ENCODE peak calls at places on chromosomes 4 and X, in four cellular contexts. Q is NCI-H1417; P is stimulated activated CD4-positive, alpha-beta T cell treated with anti-CD3 and anti-CD28 coated beads, Interleukin-12 subunit alpha, Interleukin-12 subunit beta, amount 100 ng/mL, for 4 hours; B is CD8-positive, alpha-beta memory T cell. T is an unnamed sample.

GRCh38 chr4:55545133-55545532 is 1.6 kb downstream of the CLOCK start:
- DNase-seq in Q (no peak), P (no peak), B (no peak), T (no peak)

GRCh38 chr4:8837181-8837811 is 34.3 kb downstream of the HMX1 start:
- DNase-seq in Q (no peak), P (no peak), B (no peak), T (no peak)

GRCh38 chr4:102429553-102429952 is 71.6 kb upstream of the NFKB1 start:
- DNase-seq in Q (no peak), P (no peak), B (no peak), T (no peak)

GRCh38 chr4:11182031-11182430 is 246.7 kb downstream of the HS3ST1 start:
- DNase-seq in Q (no peak), P (no peak), B (no peak), T (no peak)

GRCh38 chrX:30577362-30577961 is at the start of gene TASL:
- DNase-seq in Q (no peak), P (peak; percentile 5), B (peak; percentile 50), T (peak; percentile 2)

GRCh38 chrX:72609313-72609712 is 36.7 kb upstream of the HDAC8 start:
- DNase-seq in Q (no peak), P (no peak), B (no peak), T (no peak)

GRCh38 chrX:7941390-7942042 is 14.3 kb upstream of the PNPLA4 start:
- DNase-seq in Q (peak; percentile 13), P (no peak), B (no peak), T (no peak)

GRCh38 chrX:19705196-19705769 is 182.1 kb downstream of the SH3KBP1 start:
- DNase-seq in Q (no peak), P (no peak), B (no peak), T (no peak)

GRCh38 chr4:107133965-107134364 is 97.9 kb upstream of the DKK2 start:
- DNase-seq in Q (no peak), P (no peak), B (no peak), T (no peak)

GRCh38 chr4:126582737-126583136 is 1050.0 kb upstream of the INTU start:
- DNase-seq in Q (no peak), P (no peak), B (no peak), T (no peak)

GRCh38 chrX:102154218-102154860 is 1.4 kb downstream of the BEX5 start:
- DNase-seq in Q (peak; percentile 46), P (no peak), B (peak; percentile 17), T (no peak)

GRCh38 chr4:142324572-142324971 is 521.5 kb downstream of the INPP4B start:
- DNase-seq in Q (no peak), P (no peak), B (no peak), T (no peak)

GRCh38 chr4:24434193-24434728 is 150.1 kb downstream of the DHX15 start:
- DNase-seq in Q (no peak), P (no peak), B (no peak), T (no peak)

GRCh38 chr4:122151982-122152698 is at the start of gene BLTP1:
- DNase-seq in Q (peak; percentile 91), P (peak; percentile 88), B (peak; percentile 88), T (peak; percentile 82)

GRCh38 chrX:153934473-153935325 is at the start of gene NAA10:
- DNase-seq in Q (peak; percentile 86), P (peak; percentile 70), B (peak; percentile 52), T (peak; percentile 39)

GRCh38 chrX:107629533-107629909 is 1.2 kb downstream of the PRPS1 start:
- DNase-seq in Q (no peak), P (no peak), B (no peak), T (no peak)

GRCh38 chr4:175427751-175428150 is 384.3 kb downstream of the GPM6A start:
- DNase-seq in Q (no peak), P (no peak), B (no peak), T (no peak)

GRCh38 chrX:153871946-153872878 is 13.8 kb downstream of the L1CAM start:
- DNase-seq in Q (no peak), P (no peak), B (no peak), T (no peak)

GRCh38 chr4:123835852-123836251 is 439.3 kb downstream of the SPRY1 start:
- DNase-seq in Q (no peak), P (no peak), B (no peak), T (no peak)

GRCh38 chr4:24428850-24429249 is 155.5 kb downstream of the DHX15 start:
- DNase-seq in Q (no peak), P (no peak), B (no peak), T (no peak)

GRCh38 chr4:3128976-3129375 is 54.5 kb downstream of the HTT start:
- DNase-seq in Q (no peak), P (no peak), B (no peak), T (no peak)

GRCh38 chr4:1166509-1167243 is 5.7 kb downstream of the SPON2 start:
- DNase-seq in Q (no peak), P (no peak), B (no peak), T (no peak)

GRCh38 chr4:13054410-13054970 is 429.6 kb downstream of the RAB28 start:
- DNase-seq in Q (no peak), P (no peak), B (no peak), T (no peak)

GRCh38 chr4:135598151-135598550 is 1396.6 kb upstream of the PABPC4L start:
- DNase-seq in Q (no peak), P (no peak), B (no peak), T (no peak)

GRCh38 chr4:138186264-138186663 is 55.9 kb downstream of the SLC7A11 start:
- DNase-seq in Q (no peak), P (no peak), B (no peak), T (no peak)

GRCh38 chrX:17537652-17538301 is 162.8 kb downstream of the NHS start:
- DNase-seq in Q (no peak), P (no peak), B (no peak), T (no peak)

GRCh38 chrX:110003167-110004156 is 548 bp downstream of the TMEM164 start:
- DNase-seq in Q (no peak), P (no peak), B (peak; percentile 6), T (no peak)

GRCh38 chr4:110195561-110196205 is 2.7 kb downstream of the ELOVL6 start:
- DNase-seq in Q (peak; percentile 41), P (no peak), B (peak; percentile 23), T (no peak)

GRCh38 chr4:887034-887763 is 44.9 kb downstream of the GAK start:
- DNase-seq in Q (no peak), P (no peak), B (no peak), T (no peak)

T was measured in effector CD4-positive, alpha-beta T cell.